ENCODE peak calls at places on chromosomes 2 and 18, in four cellular contexts. L is HCT116, S is SK-N-SH, M is K562. T is an unnamed sample.
A peak's percentile ranks its signal among the peaks of the same experiment; 100 is the strongest.

GRCh38 chr18:63286926-63287325 is 32.6 kb downstream of the BCL2 start:
- DNase-seq in L (no peak), S (no peak), M (no peak), T (no peak)

GRCh38 chr2:18455256-18455862 is 105.1 kb downstream of the RDH14 start:
- DNase-seq in L (no peak), S (peak; percentile 7), M (no peak), T (peak; percentile 13)

GRCh38 chr2:1708476-1709334 is 35.6 kb downstream of the PXDN start:
- DNase-seq in L (no peak), S (peak; percentile 58), M (no peak), T (no peak)

GRCh38 chr2:64202206-64202864 is 58.1 kb upstream of the PELI1 start:
- DNase-seq in L (no peak), S (no peak), M (no peak), T (no peak)

GRCh38 chr2:187552959-187553681 is 1.1 kb downstream of the TFPI start:
- DNase-seq in L (no peak), S (no peak), M (peak; percentile 78), T (peak; percentile 48)

GRCh38 chr2:155825876-155826275 is 506.6 kb downstream of the NR4A2 start:
- DNase-seq in L (no peak), S (no peak), M (peak; percentile 30), T (no peak)

GRCh38 chr2:173347305-173348168 is 7.1 kb upstream of the CDCA7 start:
- DNase-seq in L (no peak), S (no peak), M (no peak), T (peak; percentile 39)

GRCh38 chr2:239339726-239340654 is 60.8 kb downstream of the HDAC4 start:
- DNase-seq in L (no peak), S (no peak), M (no peak), T (no peak)

GRCh38 chr2:45382744-45383143 is 228.3 kb downstream of the SRBD1 start:
- DNase-seq in L (no peak), S (no peak), M (peak; percentile 6), T (no peak)

GRCh38 chr2:36523153-36523552 is 74.8 kb downstream of the FEZ2 start:
- DNase-seq in L (no peak), S (no peak), M (no peak), T (no peak)

GRCh38 chr2:63983986-63984605 is 35.1 kb downstream of the VPS54 start:
- DNase-seq in L (no peak), S (peak; percentile 31), M (no peak), T (peak; percentile 98)

GRCh38 chr2:151049746-151050145 is 211.9 kb downstream of the RBM43 start:
- DNase-seq in L (no peak), S (no peak), M (no peak), T (peak; percentile 32)

DNA sequence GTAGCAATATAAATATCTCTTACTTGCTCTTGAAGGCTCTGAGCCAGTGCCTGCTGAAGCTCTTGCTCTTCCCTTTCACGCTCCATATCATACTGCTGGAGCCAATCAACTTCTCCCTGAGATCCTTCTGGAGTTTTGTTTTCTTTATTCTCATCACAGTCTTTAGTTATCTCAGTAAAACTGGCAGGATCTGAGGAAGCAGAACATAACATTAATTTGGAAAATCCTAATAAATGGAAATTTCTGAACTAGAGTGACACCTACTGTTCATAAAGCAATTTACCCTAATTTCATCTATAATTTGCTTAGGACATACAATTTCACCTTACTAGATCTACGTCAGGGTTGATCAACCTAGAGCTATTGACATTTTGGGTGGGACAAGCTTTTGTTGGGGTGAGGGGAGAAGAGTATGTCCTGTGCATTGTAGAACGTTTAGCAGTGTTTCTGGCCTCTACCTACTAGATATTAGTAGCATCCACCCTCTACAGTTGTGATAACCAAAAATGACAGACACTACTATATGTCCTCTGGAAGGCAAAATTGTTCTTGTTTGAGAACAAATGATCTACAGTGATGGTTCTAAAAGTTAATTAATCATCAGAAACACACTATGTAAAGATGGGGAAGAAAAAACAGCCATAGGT is 47.2 kb downstream of the VIL1 start:
- DNase-seq in L (no peak), S (peak; percentile 32), M (peak; percentile 12), T (peak; percentile 34)
- TF ChIP-seq ELF1 in L (no peak), S (no peak), M (no peak), T (no peak)

DNA sequence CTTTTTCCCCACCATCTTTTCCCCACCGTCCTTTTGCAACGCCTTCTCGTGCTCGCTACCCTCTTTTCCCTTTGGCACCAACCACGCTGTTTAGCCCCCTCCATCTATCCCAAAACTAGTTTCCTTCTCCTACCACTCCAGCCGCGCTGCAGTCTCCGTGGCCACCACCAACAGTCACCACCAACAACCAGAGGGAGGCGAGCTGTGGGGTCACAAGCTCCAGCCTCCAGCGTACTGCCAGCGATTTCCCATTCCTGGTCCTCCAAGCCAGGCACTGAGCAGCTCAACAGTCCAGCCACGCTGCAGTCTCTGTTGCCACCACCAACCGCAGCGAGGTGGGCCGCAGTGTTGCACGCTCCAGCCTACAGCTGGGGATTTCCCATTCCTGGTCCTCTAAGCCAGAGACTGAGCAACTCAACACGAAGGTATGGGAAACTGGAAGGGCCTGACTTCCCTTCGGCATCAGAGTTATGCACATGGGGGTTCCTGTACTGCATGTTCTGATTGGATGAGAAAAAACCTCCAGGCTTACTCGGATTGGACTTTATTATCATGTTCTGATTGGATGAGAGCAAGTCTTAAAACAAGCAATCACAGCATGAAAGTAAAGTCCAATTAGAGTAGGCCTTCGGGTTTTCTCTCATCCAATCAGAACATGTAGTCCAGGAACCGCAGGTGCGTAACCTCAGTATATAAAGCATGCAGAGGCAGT is 42.3 kb upstream of the IMP4 start:
- DNase-seq in L (no peak), S (no peak), M (no peak), T (no peak)
- TF ChIP-seq ELF1 in L (no peak), S (no peak), M (no peak), T (no peak)

GRCh38 chr2:14614011-14614410 is 18.5 kb upstream of the LRATD1 start:
- DNase-seq in L (no peak), S (no peak), M (no peak), T (no peak)
- TF ChIP-seq ELF1 in L (no peak), S (no peak), M (no peak), T (no peak)

DNA sequence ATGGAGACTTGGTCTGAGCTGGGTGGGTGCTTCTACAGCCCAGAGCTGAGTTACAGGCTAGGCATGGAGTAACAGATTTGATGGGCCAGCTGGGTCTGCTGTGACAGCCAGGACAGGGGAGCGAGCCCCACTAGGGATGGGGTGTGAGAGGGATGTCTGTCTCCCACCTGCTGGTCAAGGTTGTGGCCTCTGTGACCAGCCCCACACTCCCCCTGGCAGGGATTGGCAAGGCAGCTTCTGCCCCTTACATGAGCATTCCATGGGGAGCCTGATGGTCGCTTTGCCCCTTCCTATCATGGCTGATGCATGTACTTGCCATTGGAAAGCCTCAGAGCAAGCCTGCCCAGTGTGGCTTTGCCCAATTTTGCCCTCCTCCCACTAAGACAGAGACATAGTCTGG is 162.0 kb upstream of the FIGN start:
- DNase-seq in L (no peak), S (no peak), M (no peak), T (no peak)
- TF ChIP-seq ELF1 in L (no peak), S (no peak), M (no peak), T (no peak)

GRCh38 chr2:102355526-102356380 is at the start of gene IL18R1:
- DNase-seq in L (peak; percentile 32), S (peak; percentile 87), M (peak; percentile 84), T (peak; percentile 53)
- TF ChIP-seq ELF1 in L (no peak), S (no peak), M (peak; percentile 43), T (peak; percentile 46)

GRCh38 chr2:41905597-41906324 is 142.1 kb upstream of the PKDCC start:
- DNase-seq in L (no peak), S (no peak), M (no peak), T (no peak)
- TF ChIP-seq ELF1 in L (no peak), S (no peak), M (no peak), T (no peak)

GRCh38 chr2:24508878-24509277 is 17.8 kb downstream of the NCOA1 start:
- DNase-seq in L (no peak), S (no peak), M (no peak), T (no peak)
- TF ChIP-seq ELF1 in L (no peak), S (no peak), M (no peak), T (no peak)

DNA sequence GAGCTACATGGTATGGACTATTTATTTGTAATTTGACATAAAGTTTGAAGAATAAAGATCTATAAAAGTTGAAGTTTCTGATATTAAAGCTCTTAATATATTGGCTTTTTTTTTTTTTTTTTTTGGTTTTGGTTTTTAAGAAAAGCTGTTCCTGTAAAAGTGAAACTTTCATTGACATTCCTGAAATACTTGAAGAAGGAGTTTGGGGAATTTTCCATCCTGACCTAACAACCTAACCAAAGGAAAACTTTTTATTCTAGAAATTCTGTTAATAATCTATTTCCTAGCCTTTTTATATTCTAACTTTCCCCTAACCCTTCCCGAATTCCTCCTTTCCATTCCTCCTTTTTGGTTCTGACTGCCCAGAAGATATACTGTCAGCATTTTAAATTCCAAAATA is 83.7 kb downstream of the ACSL3 start:
- DNase-seq in L (no peak), S (no peak), M (no peak), T (no peak)
- TF ChIP-seq ELF1 in L (no peak), S (no peak), M (no peak), T (no peak)

T was measured in HepG2.